ENCODE peak calls at places on chromosomes 4 and X, in six cellular contexts. T is AG04449; S is stimulated activated CD4-positive, alpha-beta T cell treated with anti-CD3 and anti-CD28 coated beads, TNF-alpha, amount 100 ng/mL, for 1 hour; J is fibroblast of the aortic adventitia; X is GM13977; Y is astrocyte of the spinal cord. A is an unnamed sample.

GRCh38 chr4:101037249-101037648 is 310.1 kb downstream of the PPP3CA start:
- DNase-seq in T (no peak), S (no peak), J (peak; percentile 37), X (no peak), Y (no peak), A (no peak)

GRCh38 chrX:30938295-30938694 is 49.2 kb upstream of the TAB3 start:
- DNase-seq in T (no peak), S (no peak), J (no peak), X (no peak), Y (no peak), A (no peak)

GRCh38 chrX:15254852-15255251 is 15.0 kb downstream of the ASB9 start:
- DNase-seq in T (no peak), S (no peak), J (no peak), X (no peak), Y (no peak), A (no peak)

GRCh38 chr4:150337709-150338108 is 244.2 kb upstream of the MAB21L2 start:
- DNase-seq in T (peak; percentile 50), S (no peak), J (peak; percentile 58), X (no peak), Y (no peak), A (no peak)

GRCh38 chr4:38177792-38178665 is 217.8 kb downstream of the PTTG2 start:
- DNase-seq in T (no peak), S (no peak), J (peak; percentile 84), X (no peak), Y (no peak), A (peak; percentile 20)

GRCh38 chr4:25842229-25842840 is 20.5 kb downstream of the SEL1L3 start:
- DNase-seq in T (no peak), S (no peak), J (no peak), X (peak; percentile 60), Y (no peak), A (no peak)

GRCh38 chr4:150126880-150127236 is 48.6 kb downstream of the DCLK2 start:
- DNase-seq in T (no peak), S (no peak), J (peak; percentile 79), X (peak; percentile 17), Y (peak; percentile 76), A (no peak)

GRCh38 chrX:10177620-10178019 is 20.8 kb downstream of the CLCN4 start:
- DNase-seq in T (no peak), S (no peak), J (peak; percentile 78), X (no peak), Y (no peak), A (no peak)

GRCh38 chr4:90120037-90120436 is 7.2 kb upstream of the CCSER1 start:
- DNase-seq in T (no peak), S (no peak), J (no peak), X (no peak), Y (no peak), A (no peak)

A was measured in activated T-helper 9 cell treated with anti-CD3 and anti-CD28 coated beads, Interleukin-2, amount 50 U/mL, for 16 hours.